ENCODE peak calls at places on chromosomes 2 and 18, in six cellular contexts. One of them, this sample, is unnamed.

GRCh38 chr2:11663427-11663826 is 6.6 kb downstream of the NTSR2 start:
- DNase-seq in GM12878: no peak
- DNase-seq in HepG2: no peak
- DNase-seq in K562: no peak
- DNase-seq in GM12891: no peak
- DNase-seq in H1: no peak
- DNase-seq in this sample: no peak

GRCh38 chr2:128301501-128301966 is 17.1 kb downstream of the HS6ST1 start:
- DNase-seq in GM12878: no peak
- DNase-seq in HepG2: no peak
- DNase-seq in K562: no peak
- DNase-seq in GM12891: no peak
- DNase-seq in H1: no peak
- DNase-seq in this sample: no peak

GRCh38 chr2:58448065-58448507 is 207.0 kb upstream of the FANCL start:
- DNase-seq in GM12878: peak; percentile 46
- DNase-seq in HepG2: peak; percentile 83
- DNase-seq in K562: peak; percentile 13
- DNase-seq in GM12891: no peak
- DNase-seq in H1: peak; percentile 82
- DNase-seq in this sample: no peak

GRCh38 chr2:118882693-118883336 is 35.4 kb upstream of the EN1 start:
- DNase-seq in GM12878: no peak
- DNase-seq in HepG2: peak; percentile 59
- DNase-seq in K562: peak; percentile 45
- DNase-seq in GM12891: peak; percentile 43
- DNase-seq in H1: peak; percentile 80
- DNase-seq in this sample: peak; percentile 20

GRCh38 chr18:23864620-23865019 is 149.9 kb upstream of the TTC39C start:
- DNase-seq in GM12878: no peak
- DNase-seq in HepG2: no peak
- DNase-seq in K562: no peak
- DNase-seq in GM12891: no peak
- DNase-seq in H1: no peak
- DNase-seq in this sample: no peak

GRCh38 chr2:84901593-84902120 is 3.8 kb upstream of the TMSB10 start:
- DNase-seq in GM12878: no peak
- DNase-seq in HepG2: no peak
- DNase-seq in K562: no peak
- DNase-seq in GM12891: no peak
- DNase-seq in H1: no peak
- DNase-seq in this sample: no peak

GRCh38 chr2:1653956-1654695 is 90.2 kb downstream of the PXDN start:
- DNase-seq in GM12878: no peak
- DNase-seq in HepG2: no peak
- DNase-seq in K562: no peak
- DNase-seq in GM12891: no peak
- DNase-seq in H1: no peak
- DNase-seq in this sample: no peak

GRCh38 chr2:24543252-24543651 is 52.2 kb downstream of the NCOA1 start:
- DNase-seq in GM12878: no peak
- DNase-seq in HepG2: no peak
- DNase-seq in K562: no peak
- DNase-seq in GM12891: no peak
- DNase-seq in H1: no peak
- DNase-seq in this sample: no peak

GRCh38 chr2:241703128-241703604 is 1.3 kb downstream of the ING5 start:
- DNase-seq in GM12878: no peak
- DNase-seq in HepG2: no peak
- DNase-seq in K562: no peak
- DNase-seq in GM12891: no peak
- DNase-seq in H1: no peak
- DNase-seq in this sample: no peak

GRCh38 chr2:26352892-26353291 is 6.3 kb upstream of the ADGRF3 start:
- DNase-seq in GM12878: no peak
- DNase-seq in HepG2: no peak
- DNase-seq in K562: no peak
- DNase-seq in GM12891: no peak
- DNase-seq in H1: no peak
- DNase-seq in this sample: no peak

GRCh38 chr2:118764855-118765254 is 82.6 kb downstream of the EN1 start:
- DNase-seq in GM12878: no peak
- DNase-seq in HepG2: no peak
- DNase-seq in K562: no peak
- DNase-seq in GM12891: no peak
- DNase-seq in H1: no peak
- DNase-seq in this sample: no peak

DNA sequence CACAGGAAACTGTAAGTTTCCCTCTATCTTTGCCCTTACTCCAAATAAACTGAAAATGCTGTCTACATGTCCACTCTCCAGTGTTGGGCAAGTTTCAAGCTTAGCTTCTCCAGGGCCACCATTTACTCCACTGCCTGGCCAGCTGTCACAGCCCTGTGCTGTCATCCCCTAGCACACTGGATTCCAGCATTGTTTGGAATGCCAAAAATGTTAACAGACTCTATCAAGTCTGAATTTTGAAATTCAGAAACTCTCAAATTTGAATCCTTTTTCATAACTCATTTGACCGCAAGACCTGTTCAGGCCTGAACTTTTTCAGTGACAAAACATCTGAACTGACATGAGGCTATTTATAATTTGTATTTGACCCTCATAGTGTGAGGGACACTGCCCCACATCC is 5.2 kb upstream of the ARHGAP28 start:
- DNase-seq in GM12878: no peak
- DNase-seq in HepG2: no peak
- DNase-seq in K562: no peak
- DNase-seq in GM12891: no peak
- DNase-seq in H1: no peak
- DNase-seq in this sample: no peak
- TF ChIP-seq TAF1 in GM12878: no peak
- TF ChIP-seq TAF1 in HepG2: no peak
- TF ChIP-seq TAF1 in K562: no peak
- TF ChIP-seq TAF1 in GM12891: no peak
- TF ChIP-seq TAF1 in H1: no peak
- TF ChIP-seq TAF1 in this sample: no peak

GRCh38 chr2:101116841-101117552 is 34.2 kb downstream of the TBC1D8 start:
- DNase-seq in GM12878: no peak
- DNase-seq in HepG2: peak; percentile 100
- DNase-seq in K562: no peak
- DNase-seq in GM12891: no peak
- DNase-seq in H1: no peak
- DNase-seq in this sample: no peak

GRCh38 chr2:101124061-101124460 is 27.1 kb downstream of the TBC1D8 start:
- DNase-seq in GM12878: no peak
- DNase-seq in HepG2: peak; percentile 22
- DNase-seq in K562: no peak
- DNase-seq in GM12891: no peak
- DNase-seq in H1: no peak
- DNase-seq in this sample: no peak

GRCh38 chr2:101119431-101119830 is 31.8 kb downstream of the TBC1D8 start:
- DNase-seq in GM12878: no peak
- DNase-seq in HepG2: no peak
- DNase-seq in K562: no peak
- DNase-seq in GM12891: no peak
- DNase-seq in H1: no peak
- DNase-seq in this sample: no peak

GRCh38 chr2:101121174-101121573 is 30.0 kb downstream of the TBC1D8 start:
- DNase-seq in GM12878: no peak
- DNase-seq in HepG2: no peak
- DNase-seq in K562: no peak
- DNase-seq in GM12891: no peak
- DNase-seq in H1: no peak
- DNase-seq in this sample: no peak

DNA sequence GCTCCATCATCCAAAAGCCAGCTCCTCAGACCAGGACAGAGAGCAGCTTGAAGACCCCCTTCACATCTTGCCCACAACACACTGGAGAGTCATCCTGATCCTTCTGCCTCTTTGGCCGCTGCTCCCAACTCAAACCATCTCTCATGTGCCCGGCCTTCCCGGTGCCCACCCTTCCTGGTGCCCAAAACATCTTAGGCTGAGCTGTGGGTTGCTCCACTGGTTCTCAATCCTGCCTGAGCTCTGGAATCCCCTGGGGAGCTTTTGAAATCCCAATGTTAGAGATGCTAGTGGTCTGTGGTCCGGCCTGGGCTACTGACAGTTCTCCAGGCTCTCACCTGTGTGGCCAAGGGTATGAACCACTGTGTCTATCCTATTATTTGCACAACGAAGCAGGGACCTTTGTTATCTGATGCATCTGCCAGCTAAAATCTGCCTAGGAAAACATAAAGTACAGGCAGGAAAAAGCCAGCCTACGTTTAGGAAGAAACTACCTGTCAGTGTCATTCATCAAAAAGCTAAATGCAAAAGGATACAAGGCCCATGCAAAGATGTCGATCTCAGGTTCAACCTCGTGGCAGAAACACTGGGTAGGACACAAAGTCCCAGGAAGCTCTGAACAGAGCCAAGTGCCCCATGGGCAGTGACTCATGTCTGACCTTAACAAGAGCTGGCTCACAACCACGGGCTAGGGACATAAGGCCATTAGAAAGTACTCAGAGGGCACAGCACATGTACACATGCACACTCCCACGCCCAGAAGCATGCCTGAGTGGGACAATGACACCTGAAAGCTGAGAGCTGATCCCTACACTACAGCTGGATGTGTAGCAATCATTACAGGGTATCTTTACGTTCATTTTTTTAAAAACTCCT is 30.8 kb downstream of the TBC1D8 start:
- DNase-seq in GM12878: no peak
- DNase-seq in HepG2: peak; percentile 98
- DNase-seq in K562: no peak
- DNase-seq in GM12891: no peak
- DNase-seq in H1: no peak
- DNase-seq in this sample: no peak
- TF ChIP-seq POLR2AphosphoS5 in GM12878: no peak
- TF ChIP-seq POLR2AphosphoS5 in HepG2: peak; percentile 26
- TF ChIP-seq POLR2AphosphoS5 in K562: no peak
- TF ChIP-seq POLR2AphosphoS5 in GM12891: no peak
- TF ChIP-seq POLR2AphosphoS5 in H1: no peak
- TF ChIP-seq POLR2AphosphoS5 in this sample: no peak

GRCh38 chr2:178285287-178285615 is 90.9 kb downstream of the OSBPL6 start:
- DNase-seq in GM12878: no peak
- DNase-seq in HepG2: no peak
- DNase-seq in K562: no peak
- DNase-seq in GM12891: no peak
- DNase-seq in H1: no peak
- DNase-seq in this sample: no peak

GRCh38 chr2:178286636-178287035 is 92.3 kb downstream of the OSBPL6 start:
- DNase-seq in GM12878: no peak
- DNase-seq in HepG2: no peak
- DNase-seq in K562: no peak
- DNase-seq in GM12891: no peak
- DNase-seq in H1: no peak
- DNase-seq in this sample: no peak

GRCh38 chr2:178282075-178282474 is 87.8 kb downstream of the OSBPL6 start:
- DNase-seq in GM12878: no peak
- DNase-seq in HepG2: no peak
- DNase-seq in K562: no peak
- DNase-seq in GM12891: no peak
- DNase-seq in H1: no peak
- DNase-seq in this sample: no peak

GRCh38 chr2:178283519-178283918 is 89.2 kb downstream of the OSBPL6 start:
- DNase-seq in GM12878: no peak
- DNase-seq in HepG2: no peak
- DNase-seq in K562: no peak
- DNase-seq in GM12891: no peak
- DNase-seq in H1: no peak
- DNase-seq in this sample: no peak

GRCh38 chr2:178284613-178285286 is 90.4 kb downstream of the OSBPL6 start:
- DNase-seq in GM12878: no peak
- DNase-seq in HepG2: no peak
- DNase-seq in K562: no peak
- DNase-seq in GM12891: no peak
- DNase-seq in H1: no peak
- DNase-seq in this sample: no peak
- TF ChIP-seq POLR2A in GM12878: no peak
- TF ChIP-seq POLR2A in HepG2: no peak
- TF ChIP-seq POLR2A in K562: no peak
- TF ChIP-seq POLR2A in GM12891: no peak
- TF ChIP-seq POLR2A in H1: no peak
- TF ChIP-seq POLR2A in this sample: no peak

GRCh38 chr2:13560322-13560721 is 843.6 kb downstream of the TRIB2 start:
- DNase-seq in GM12878: no peak
- DNase-seq in HepG2: no peak
- DNase-seq in K562: no peak
- DNase-seq in GM12891: no peak
- DNase-seq in H1: no peak
- DNase-seq in this sample: no peak

GRCh38 chr2:13558368-13558767 is 841.6 kb downstream of the TRIB2 start:
- DNase-seq in GM12878: no peak
- DNase-seq in HepG2: peak; percentile 7
- DNase-seq in K562: no peak
- DNase-seq in GM12891: no peak
- DNase-seq in H1: no peak
- DNase-seq in this sample: no peak
- TF ChIP-seq TAF1 in GM12878: no peak
- TF ChIP-seq TAF1 in HepG2: no peak
- TF ChIP-seq TAF1 in K562: no peak
- TF ChIP-seq TAF1 in GM12891: no peak
- TF ChIP-seq TAF1 in H1: no peak
- TF ChIP-seq TAF1 in this sample: no peak

GRCh38 chr2:145094353-145094752 is 574.4 kb upstream of the ZEB2 start:
- DNase-seq in GM12878: no peak
- DNase-seq in HepG2: no peak
- DNase-seq in K562: no peak
- DNase-seq in GM12891: no peak
- DNase-seq in H1: no peak
- DNase-seq in this sample: no peak
- TF ChIP-seq POLR2AphosphoS5 in GM12878: no peak
- TF ChIP-seq POLR2AphosphoS5 in HepG2: no peak
- TF ChIP-seq POLR2AphosphoS5 in K562: no peak
- TF ChIP-seq POLR2AphosphoS5 in GM12891: no peak
- TF ChIP-seq POLR2AphosphoS5 in H1: no peak
- TF ChIP-seq POLR2AphosphoS5 in this sample: no peak

GRCh38 chr2:43254331-43254730 is 27.9 kb upstream of the ZFP36L2 start:
- DNase-seq in GM12878: no peak
- DNase-seq in HepG2: no peak
- DNase-seq in K562: no peak
- DNase-seq in GM12891: no peak
- DNase-seq in H1: no peak
- DNase-seq in this sample: no peak

GRCh38 chr2:43248621-43249020 is 22.2 kb upstream of the ZFP36L2 start:
- DNase-seq in GM12878: no peak
- DNase-seq in HepG2: no peak
- DNase-seq in K562: no peak
- DNase-seq in GM12891: no peak
- DNase-seq in H1: no peak
- DNase-seq in this sample: no peak

GRCh38 chr2:43250015-43250414 is 23.6 kb upstream of the ZFP36L2 start:
- DNase-seq in GM12878: no peak
- DNase-seq in HepG2: no peak
- DNase-seq in K562: no peak
- DNase-seq in GM12891: no peak
- DNase-seq in H1: no peak
- DNase-seq in this sample: no peak

GRCh38 chr2:43255249-43255960 is 29.0 kb upstream of the ZFP36L2 start:
- DNase-seq in GM12878: no peak
- DNase-seq in HepG2: peak; percentile 59
- DNase-seq in K562: no peak
- DNase-seq in GM12891: no peak
- DNase-seq in H1: no peak
- DNase-seq in this sample: no peak

GRCh38 chr2:43251171-43251731 is 24.8 kb upstream of the ZFP36L2 start:
- DNase-seq in GM12878: no peak
- DNase-seq in HepG2: peak; percentile 46
- DNase-seq in K562: no peak
- DNase-seq in GM12891: no peak
- DNase-seq in H1: no peak
- DNase-seq in this sample: no peak
- TF ChIP-seq POLR2A in GM12878: no peak
- TF ChIP-seq POLR2A in HepG2: no peak
- TF ChIP-seq POLR2A in K562: no peak
- TF ChIP-seq POLR2A in GM12891: no peak
- TF ChIP-seq POLR2A in H1: no peak
- TF ChIP-seq POLR2A in this sample: no peak